ENCODE peak calls at places on chromosome X, in four cellular contexts. Z, W, H and L are unnamed samples.

GRCh38 chrX:8743126-8743732 is 11.3 kb upstream of the ANOS1 start:
- DNase-seq in Z (no peak), W (no peak), H (peak; percentile 41), L (peak; percentile 59)

GRCh38 chrX:118553042-118553714 is 57.6 kb downstream of the DOCK11 start:
- DNase-seq in Z (no peak), W (no peak), H (no peak), L (no peak)

GRCh38 chrX:130716822-130717405 is 186.1 kb downstream of the ENOX2 start:
- DNase-seq in Z (no peak), W (no peak), H (no peak), L (no peak)

GRCh38 chrX:78997870-78998558 is 52.8 kb downstream of the P2RY10 start:
- DNase-seq in Z (no peak), W (no peak), H (no peak), L (no peak)

GRCh38 chrX:65509400-65509799 is 25.2 kb downstream of the LAS1L start:
- DNase-seq in Z (no peak), W (no peak), H (no peak), L (no peak)

GRCh38 chrX:15515931-15516330 is 15.3 kb downstream of the BMX start:
- DNase-seq in Z (no peak), W (no peak), H (no peak), L (no peak)

GRCh38 chrX:3219231-3219630 is 127.2 kb downstream of the MXRA5 start:
- DNase-seq in Z (no peak), W (no peak), H (no peak), L (no peak)

GRCh38 chrX:31483336-31483735 is 411.5 kb upstream of the FTHL17 start:
- DNase-seq in Z (no peak), W (no peak), H (peak; percentile 52), L (peak; percentile 76)

GRCh38 chrX:79573760-79574159 is 206.6 kb upstream of the ITM2A start:
- DNase-seq in Z (no peak), W (no peak), H (no peak), L (no peak)

GRCh38 chrX:24150051-24150790 is 692 bp downstream of the ZFX start:
- DNase-seq in Z (peak; percentile 78), W (peak; percentile 64), H (peak; percentile 83), L (peak; percentile 83)

GRCh38 chrX:71995122-71995521 is 84.5 kb downstream of the NHSL2 start:
- DNase-seq in Z (no peak), W (no peak), H (no peak), L (no peak)

GRCh38 chrX:19931146-19931545 is 43.7 kb upstream of the SH3KBP1 start:
- DNase-seq in Z (no peak), W (no peak), H (no peak), L (peak; percentile 21)

GRCh38 chrX:23828894-23829293 is 45.9 kb downstream of the SAT1 start:
- DNase-seq in Z (no peak), W (no peak), H (no peak), L (no peak)

GRCh38 chrX:115233497-115234219 is at the start of gene LRCH2:
- DNase-seq in Z (peak; percentile 8), W (peak; percentile 18), H (peak; percentile 55), L (peak; percentile 45)

GRCh38 chrX:12563121-12563520 is 228.1 kb upstream of the PRPS2 start:
- DNase-seq in Z (peak; percentile 5), W (no peak), H (peak; percentile 64), L (no peak)

GRCh38 chrX:110156167-110156754 is 153.3 kb downstream of the TMEM164 start:
- DNase-seq in Z (no peak), W (no peak), H (no peak), L (no peak)

GRCh38 chrX:112803060-112803459 is 37.6 kb downstream of the AMOT start:
- DNase-seq in Z (no peak), W (no peak), H (no peak), L (no peak)

GRCh38 chrX:70042399-70043371 is 7.1 kb downstream of the AWAT2 start:
- DNase-seq in Z (no peak), W (no peak), H (peak; percentile 23), L (no peak)

GRCh38 chrX:140764401-140764919 is 54.9 kb downstream of the LINC00632 start:
- DNase-seq in Z (no peak), W (no peak), H (peak; percentile 56), L (peak; percentile 32)

GRCh38 chrX:45850197-45850774 is 649.6 kb upstream of the DIPK2B start:
- DNase-seq in Z (no peak), W (no peak), H (peak; percentile 11), L (no peak)

GRCh38 chrX:29318051-29318450 is 730.8 kb downstream of the IL1RAPL1 start:
- DNase-seq in Z (peak; percentile 25), W (no peak), H (peak; percentile 6), L (no peak)

GRCh38 chrX:146224442-146224841 is 406.8 kb downstream of the SLITRK2 start:
- DNase-seq in Z (no peak), W (no peak), H (no peak), L (peak; percentile 47)

GRCh38 chrX:41621236-41621651 is 67.5 kb upstream of the GPR34 start:
- DNase-seq in Z (no peak), W (no peak), H (peak; percentile 41), L (peak; percentile 50)

GRCh38 chrX:5724123-5724522 is 504.5 kb downstream of the NLGN4X start:
- DNase-seq in Z (no peak), W (no peak), H (no peak), L (no peak)

GRCh38 chrX:141733371-141733770 is 34.8 kb upstream of the SPANXD start:
- DNase-seq in Z (peak; percentile 40), W (no peak), H (peak; percentile 28), L (no peak)

GRCh38 chrX:71282514-71283408 is 674 bp upstream of the NONO start:
- DNase-seq in Z (no peak), W (no peak), H (no peak), L (no peak)

GRCh38 chrX:7318246-7318645 is 170.3 kb upstream of the PUDP start:
- DNase-seq in Z (no peak), W (no peak), H (peak; percentile 34), L (no peak)

GRCh38 chrX:19670854-19671620 is 155.7 kb upstream of the MAP3K15 start:
- DNase-seq in Z (peak; percentile 53), W (peak; percentile 3), H (peak; percentile 76), L (peak; percentile 91)

GRCh38 chrX:47573334-47574095 is 8.7 kb upstream of the TIMP1 start:
- DNase-seq in Z (no peak), W (no peak), H (peak; percentile 47), L (no peak)

GRCh38 chrX:67587946-67588624 is 44.3 kb downstream of the AR start:
- DNase-seq in Z (peak; percentile 15), W (no peak), H (no peak), L (no peak)

GRCh38 chrX:11558972-11559371 is 106.7 kb downstream of the ARHGAP6 start:
- DNase-seq in Z (no peak), W (no peak), H (no peak), L (peak; percentile 59)

GRCh38 chrX:11138498-11139390 is 27.6 kb downstream of the HCCS start:
- DNase-seq in Z (no peak), W (no peak), H (no peak), L (no peak)

GRCh38 chrX:103343105-103343504 is 13.1 kb downstream of the TCEAL7 start:
- DNase-seq in Z (peak; percentile 33), W (no peak), H (peak; percentile 43), L (peak; percentile 47)